ENCODE peak calls at places on chromosomes 3 and 15, in four cellular contexts. Z is A549, M is K562, X is WTC11. E is an unnamed sample.

GRCh38 chr15:47374222-47374621 is 343.1 kb upstream of the SEMA6D start:
- DNase-seq in Z (no peak), M (no peak), X (peak; percentile 20), E (no peak)

GRCh38 chr15:40908095-40908494 is 13.8 kb downstream of the VPS18 start:
- DNase-seq in Z (no peak), M (no peak), X (no peak), E (no peak)

GRCh38 chr15:31469801-31470545 is 143.3 kb downstream of the KLF13 start:
- DNase-seq in Z (no peak), M (no peak), X (no peak), E (no peak)

GRCh38 chr15:40582726-40583246 is 11.3 kb upstream of the KNL1 start:
- DNase-seq in Z (peak; percentile 43), M (peak; percentile 55), X (no peak), E (peak; percentile 99)

GRCh38 chr3:8579101-8579500 is 65.5 kb downstream of the SSUH2 start:
- DNase-seq in Z (no peak), M (no peak), X (no peak), E (no peak)

GRCh38 chr3:14141144-14141543 is 16.3 kb downstream of the TMEM43 start:
- DNase-seq in Z (no peak), M (no peak), X (peak; percentile 0), E (no peak)

GRCh38 chr3:192860464-192860863 is 57.2 kb downstream of the MB21D2 start:
- DNase-seq in Z (no peak), M (no peak), X (no peak), E (no peak)

GRCh38 chr3:125083776-125084175 is 28.0 kb upstream of the HEG1 start:
- DNase-seq in Z (peak; percentile 21), M (no peak), X (no peak), E (no peak)

GRCh38 chr3:197487911-197488391 is 67.8 kb downstream of the BDH1 start:
- DNase-seq in Z (peak; percentile 51), M (no peak), X (no peak), E (peak; percentile 72)

GRCh38 chr3:184166671-184167070 is 8.0 kb upstream of the AP2M1 start:
- DNase-seq in Z (no peak), M (no peak), X (no peak), E (no peak)

GRCh38 chr15:75182187-75183131 is 19.2 kb upstream of the C15orf39 start:
- DNase-seq in Z (no peak), M (no peak), X (peak; percentile 36), E (peak; percentile 90)

GRCh38 chr15:42332331-42332730 is 27.0 kb upstream of the CAPN3 start:
- DNase-seq in Z (no peak), M (no peak), X (no peak), E (no peak)

GRCh38 chr3:42569743-42570142 is 12.0 kb downstream of the SEC22C start:
- DNase-seq in Z (no peak), M (no peak), X (no peak), E (no peak)

GRCh38 chr15:78034495-78035191 is 42.9 kb downstream of the TBC1D2B start:
- DNase-seq in Z (no peak), M (no peak), X (no peak), E (no peak)

GRCh38 chr3:129304141-129304540 is 25.5 kb downstream of the HMCES start:
- DNase-seq in Z (no peak), M (no peak), X (no peak), E (no peak)

GRCh38 chr15:76158815-76159214 is 99.0 kb downstream of the TMEM266 start:
- DNase-seq in Z (no peak), M (no peak), X (no peak), E (no peak)

GRCh38 chr15:36796161-36796560 is 216.7 kb downstream of the CDIN1 start:
- DNase-seq in Z (no peak), M (no peak), X (no peak), E (no peak)

GRCh38 chr15:90358124-90359033 is 6.3 kb downstream of the ZNF774 start:
- DNase-seq in Z (no peak), M (no peak), X (no peak), E (no peak)

GRCh38 chr3:13192471-13193213 is 119.4 kb upstream of the IQSEC1 start:
- DNase-seq in Z (peak; percentile 67), M (peak; percentile 52), X (peak; percentile 54), E (peak; percentile 35)

GRCh38 chr3:117721866-117722265 is 1012.3 kb downstream of the TUSC7 start:
- DNase-seq in Z (no peak), M (no peak), X (no peak), E (no peak)

GRCh38 chr15:43376017-43376705 is 5.3 kb downstream of the TUBGCP4 start:
- DNase-seq in Z (peak; percentile 25), M (peak; percentile 45), X (peak; percentile 39), E (peak; percentile 45)

GRCh38 chr3:48918388-48919214 is at the start of gene ARIH2:
- DNase-seq in Z (peak; percentile 89), M (peak; percentile 93), X (peak; percentile 88), E (peak; percentile 87)

GRCh38 chr3:72591522-72592421 is 256.5 kb downstream of the SHQ1 start:
- DNase-seq in Z (no peak), M (peak; percentile 30), X (peak; percentile 55), E (no peak)

GRCh38 chr15:89760303-89761008 is 9.4 kb upstream of the MESP1 start:
- DNase-seq in Z (peak; percentile 91), M (peak; percentile 87), X (peak; percentile 94), E (peak; percentile 61)

GRCh38 chr3:108215876-108216275 is 6.3 kb downstream of the IFT57 start:
- DNase-seq in Z (no peak), M (no peak), X (no peak), E (no peak)

GRCh38 chr15:81331600-81331999 is 7.7 kb upstream of the STARD5 start:
- DNase-seq in Z (no peak), M (peak; percentile 78), X (no peak), E (no peak)

GRCh38 chr15:89916660-89917059 is 3.9 kb upstream of the ARPIN start:
- DNase-seq in Z (no peak), M (no peak), X (no peak), E (no peak)

GRCh38 chr3:172647823-172648222 is 63.0 kb downstream of the NCEH1 start:
- DNase-seq in Z (no peak), M (no peak), X (no peak), E (no peak)

GRCh38 chr3:45870099-45870498 is 16.2 kb upstream of the CCR9 start:
- DNase-seq in Z (no peak), M (no peak), X (no peak), E (no peak)

GRCh38 chr15:101828774-101829173 is 16.8 kb downstream of the OR4F15 start:
- DNase-seq in Z (no peak), M (peak; percentile 9), X (no peak), E (no peak)

GRCh38 chr15:36936652-36937051 is 163.7 kb downstream of the MEIS2 start:
- DNase-seq in Z (no peak), M (no peak), X (no peak), E (no peak)

GRCh38 chr15:68003297-68003696 is 50.8 kb upstream of the PIAS1 start:
- DNase-seq in Z (no peak), M (no peak), X (no peak), E (peak; percentile 60)

GRCh38 chr15:34241376-34242350 is 16.8 kb downstream of the EMC4 start:
- DNase-seq in Z (peak; percentile 75), M (peak; percentile 41), X (no peak), E (peak; percentile 34)

GRCh38 chr3:160667452-160667851 is 9.5 kb upstream of the ARL14 start:
- DNase-seq in Z (peak; percentile 21), M (no peak), X (no peak), E (no peak)

GRCh38 chr15:64599716-64600115 is 139.3 kb downstream of the ZNF609 start:
- DNase-seq in Z (no peak), M (no peak), X (no peak), E (no peak)

GRCh38 chr3:51894939-51895338 is 8.2 kb downstream of the IQCF1 start:
- DNase-seq in Z (no peak), M (no peak), X (no peak), E (no peak)

GRCh38 chr3:119795849-119796248 is 13.9 kb downstream of the NR1I2 start:
- DNase-seq in Z (no peak), M (no peak), X (no peak), E (peak; percentile 82)

GRCh38 chr15:29815000-29815704 is 7.1 kb downstream of the TJP1 start:
- DNase-seq in Z (no peak), M (peak; percentile 47), X (no peak), E (peak; percentile 41)

GRCh38 chr3:59641169-59641914 is 591.5 kb upstream of the CFAP20DC start:
- DNase-seq in Z (no peak), M (no peak), X (no peak), E (no peak)

GRCh38 chr3:142881445-142882224 is 7.2 kb downstream of the PCOLCE2 start:
- DNase-seq in Z (no peak), M (no peak), X (no peak), E (no peak)

GRCh38 chr3:25156526-25157075 is 271.5 kb upstream of the RARB start:
- DNase-seq in Z (no peak), M (no peak), X (no peak), E (no peak)
- TF ChIP-seq NR3C1 in Z (no peak), M (no peak), X (no peak), E (no peak)

GRCh38 chr15:66067687-66068086 is 185.9 kb downstream of the MEGF11 start:
- DNase-seq in Z (no peak), M (no peak), X (peak; percentile 42), E (no peak)

GRCh38 chr15:66066439-66066838 is 187.1 kb downstream of the MEGF11 start:
- DNase-seq in Z (no peak), M (no peak), X (no peak), E (no peak)

GRCh38 chr15:66065325-66065724 is 188.2 kb downstream of the MEGF11 start:
- DNase-seq in Z (no peak), M (no peak), X (no peak), E (no peak)

GRCh38 chr15:66068801-66069200 is 184.7 kb downstream of the MEGF11 start:
- DNase-seq in Z (no peak), M (no peak), X (no peak), E (no peak)

GRCh38 chr15:66066005-66066404 is 187.5 kb downstream of the MEGF11 start:
- DNase-seq in Z (no peak), M (no peak), X (no peak), E (no peak)
- TF ChIP-seq NR3C1 in Z (no peak), M (no peak), X (no peak), E (no peak)

DNA sequence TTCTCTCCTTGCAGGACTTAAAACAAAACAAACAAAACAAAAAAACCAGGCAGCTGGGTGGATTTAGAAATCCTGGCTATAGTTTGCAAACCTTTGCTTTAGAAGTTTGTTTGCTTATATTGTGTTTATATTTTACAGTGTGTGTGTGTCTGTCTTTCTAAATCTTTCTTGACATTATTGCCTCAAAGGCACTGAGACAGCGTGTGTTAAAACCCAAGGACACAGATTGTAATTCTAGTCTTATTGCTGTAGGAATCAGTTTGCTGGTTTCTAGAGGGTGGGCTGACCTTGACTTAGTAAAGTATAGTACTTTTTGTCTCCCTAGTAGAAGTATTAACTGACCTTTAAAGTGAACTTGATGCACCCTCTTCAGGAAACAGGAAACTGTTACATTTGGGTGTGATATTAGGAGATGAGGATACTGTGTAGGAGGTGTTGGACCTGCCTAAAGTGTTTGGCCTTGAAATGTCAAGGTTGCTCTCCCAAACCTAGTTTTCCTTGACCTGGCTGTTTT is 71.0 kb downstream of the TCF12 start:
- DNase-seq in Z (no peak), M (no peak), X (no peak), E (peak; percentile 66)
- TF ChIP-seq NR3C1 in Z (no peak), M (no peak), X (no peak), E (no peak)

GRCh38 chr3:37279858-37280257 is 105.5 kb upstream of the LRRFIP2 start:
- DNase-seq in Z (no peak), M (no peak), X (no peak), E (no peak)
- TF ChIP-seq NR3C1 in Z (no peak), M (no peak), X (no peak), E (no peak)